ENCODE peak calls at places on chromosomes 11 and 22, in ten cellular contexts. N, V, K, Y, R, W, Q, I, M and U are unnamed samples.

GRCh38 chr22:39417641-39418040 is 18.1 kb downstream of the TAB1 start:
- DNase-seq in N (no peak), V (no peak), K (no peak), Y (no peak), R (no peak), W (no peak), Q (no peak), I (no peak), M (no peak), U (no peak)

GRCh38 chr11:129701706-129702105 is 113.9 kb upstream of the TMEM45B start:
- DNase-seq in N (no peak), V (no peak), K (no peak), Y (no peak), R (no peak), W (no peak), Q (no peak), I (no peak), M (no peak), U (no peak)

GRCh38 chr22:37137903-37138665 is 11.6 kb downstream of the IL2RB start:
- DNase-seq in N (no peak), V (no peak), K (no peak), Y (no peak), R (no peak), W (no peak), Q (no peak), I (no peak), M (no peak), U (no peak)

GRCh38 chr11:114395776-114396175 is 4.5 kb downstream of the C11orf71 start:
- DNase-seq in N (no peak), V (no peak), K (no peak), Y (peak; percentile 5), R (no peak), W (no peak), Q (no peak), I (no peak), M (no peak), U (no peak)

GRCh38 chr22:46686221-46686872 is 51.7 kb downstream of the CERK start:
- DNase-seq in N (peak; percentile 76), V (peak; percentile 46), K (no peak), Y (no peak), R (no peak), W (no peak), Q (peak; percentile 73), I (no peak), M (no peak), U (no peak)

GRCh38 chr11:199782-200181 is 6.9 kb downstream of the SCGB1C1 start:
- DNase-seq in N (peak; percentile 23), V (no peak), K (no peak), Y (no peak), R (peak; percentile 7), W (no peak), Q (no peak), I (peak; percentile 68), M (no peak), U (peak; percentile 64)

GRCh38 chr11:31763296-31763695 is 47.8 kb downstream of the PAX6 start:
- DNase-seq in N (no peak), V (no peak), K (no peak), Y (no peak), R (no peak), W (no peak), Q (no peak), I (no peak), M (no peak), U (no peak)

GRCh38 chr11:128522943-128523518 is 64.3 kb downstream of the ETS1 start:
- DNase-seq in N (no peak), V (no peak), K (no peak), Y (no peak), R (no peak), W (no peak), Q (no peak), I (no peak), M (no peak), U (no peak)

GRCh38 chr11:65131895-65132237 is 2.5 kb downstream of the SYVN1 start:
- DNase-seq in N (no peak), V (no peak), K (no peak), Y (no peak), R (no peak), W (no peak), Q (no peak), I (no peak), M (no peak), U (no peak)

GRCh38 chr11:65133724-65134123 is 595 bp downstream of the SYVN1 start:
- DNase-seq in N (peak; percentile 46), V (peak; percentile 51), K (no peak), Y (no peak), R (no peak), W (no peak), Q (no peak), I (no peak), M (no peak), U (peak; percentile 76)

GRCh38 chr11:65131417-65131776 is 2.9 kb downstream of the SYVN1 start:
- DNase-seq in N (no peak), V (no peak), K (no peak), Y (no peak), R (no peak), W (no peak), Q (no peak), I (no peak), M (no peak), U (no peak)

GRCh38 chr11:65132988-65133700 is 1.2 kb downstream of the SYVN1 start:
- DNase-seq in N (peak; percentile 89), V (peak; percentile 47), K (peak; percentile 42), Y (peak; percentile 47), R (peak; percentile 92), W (no peak), Q (peak; percentile 82), I (no peak), M (no peak), U (peak; percentile 69)

DNA sequence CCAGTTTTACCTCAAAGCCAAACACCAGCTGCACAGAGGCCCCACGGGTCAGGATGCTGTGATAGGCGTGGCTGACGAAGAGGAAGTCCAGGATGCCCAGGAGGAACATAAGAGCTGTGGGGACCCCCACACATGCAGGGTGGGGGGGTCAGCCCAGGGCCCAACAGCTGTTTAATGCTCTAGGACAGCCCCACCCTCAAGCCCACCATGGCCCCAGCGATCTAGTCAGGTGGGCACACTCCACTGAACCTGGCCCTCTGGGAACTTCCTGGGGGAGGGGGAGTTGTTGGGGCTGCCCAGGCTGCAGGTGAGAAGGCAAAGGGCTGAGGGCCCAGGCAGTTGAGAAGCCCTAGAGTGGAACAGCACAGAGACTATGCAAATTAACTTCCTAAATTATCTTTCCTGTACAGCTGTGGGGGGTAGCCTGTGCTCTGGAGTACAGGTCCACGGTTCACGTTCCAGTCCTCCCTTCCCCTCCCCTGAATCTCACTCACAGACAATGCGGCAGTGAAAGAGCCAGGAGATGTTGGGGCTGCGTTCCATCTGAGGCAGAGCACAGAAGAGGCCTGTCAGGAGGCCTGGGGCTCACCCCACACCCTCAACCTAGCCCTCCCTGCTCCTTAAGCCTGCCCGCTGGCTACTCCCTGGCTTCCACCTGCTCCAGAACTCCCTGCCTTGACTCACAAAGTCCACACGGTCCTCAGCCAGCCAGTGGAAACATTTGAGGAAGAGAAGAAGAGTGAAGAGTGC is 1.9 kb downstream of the SYVN1 start:
- DNase-seq in N (no peak), V (no peak), K (no peak), Y (no peak), R (no peak), W (no peak), Q (no peak), I (peak; percentile 65), M (no peak), U (peak; percentile 61)
- TF ChIP-seq POLR2A in N (no peak), V (no peak), K (no peak), Y (no peak), R (no peak), W (no peak), Q (no peak), I (no peak), M (no peak), U (no peak)

GRCh38 chr11:44990665-44991064 is 40.0 kb upstream of the TP53I11 start:
- DNase-seq in N (no peak), V (no peak), K (no peak), Y (no peak), R (no peak), W (no peak), Q (no peak), I (no peak), M (no peak), U (peak; percentile 40)

GRCh38 chr11:44988981-44989635 is 38.4 kb upstream of the TP53I11 start:
- DNase-seq in N (peak; percentile 14), V (no peak), K (no peak), Y (no peak), R (no peak), W (no peak), Q (no peak), I (no peak), M (no peak), U (no peak)

GRCh38 chr11:44988111-44988510 is 37.4 kb upstream of the TP53I11 start:
- DNase-seq in N (peak; percentile 18), V (no peak), K (no peak), Y (no peak), R (no peak), W (no peak), Q (no peak), I (no peak), M (no peak), U (peak; percentile 32)

GRCh38 chr11:44992181-44992582 is 41.5 kb upstream of the TP53I11 start:
- DNase-seq in N (peak; percentile 44), V (no peak), K (no peak), Y (no peak), R (no peak), W (no peak), Q (no peak), I (no peak), M (no peak), U (peak; percentile 54)

DNA sequence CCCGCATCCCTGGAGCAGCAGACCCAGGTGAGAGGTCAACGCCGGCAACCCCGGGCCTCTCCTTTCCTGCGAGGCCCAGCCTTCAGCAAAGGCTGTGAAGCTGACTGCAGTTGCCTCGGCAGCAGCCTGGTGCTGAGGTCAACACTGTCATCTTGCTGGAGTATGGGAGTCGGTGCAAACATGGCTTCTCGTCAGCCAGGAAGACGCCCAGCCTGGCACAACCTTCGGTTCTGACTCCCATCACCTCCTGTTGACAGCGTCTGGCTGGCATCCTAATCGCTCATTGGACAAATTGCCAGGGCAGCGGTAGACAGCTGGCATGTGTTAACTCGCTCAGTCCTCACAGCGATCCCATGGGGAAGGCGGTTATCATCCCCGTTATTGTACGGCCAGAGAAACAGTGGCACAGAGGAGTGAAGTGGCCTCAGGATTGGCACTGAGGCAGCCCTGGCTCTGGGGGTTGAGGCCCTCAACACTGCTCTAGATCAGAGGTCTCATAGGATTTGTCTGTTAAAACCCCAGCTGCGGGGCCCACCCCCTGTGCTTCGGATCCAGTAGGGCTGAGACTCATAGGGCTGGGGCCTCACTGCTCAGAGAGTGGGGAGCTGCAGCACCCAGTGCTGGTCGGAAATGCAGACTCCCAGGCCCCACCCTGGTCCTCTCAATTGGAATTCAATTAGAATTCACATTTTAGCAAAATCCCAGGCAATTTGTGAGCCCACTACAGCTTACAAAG is 39.3 kb upstream of the TP53I11 start:
- DNase-seq in N (peak; percentile 20), V (no peak), K (no peak), Y (no peak), R (no peak), W (no peak), Q (no peak), I (no peak), M (no peak), U (peak; percentile 86)
- TF ChIP-seq EP300 in N (no peak), V (no peak), K (no peak), Y (no peak), R (no peak), W (no peak), Q (no peak), I (no peak), M (no peak), U (peak; percentile 18)

GRCh38 chr11:45921561-45922424 is 663 bp upstream of the LARGE2 start:
- DNase-seq in N (peak; percentile 89), V (no peak), K (no peak), Y (peak; percentile 61), R (peak; percentile 53), W (peak; percentile 84), Q (peak; percentile 91), I (no peak), M (no peak), U (peak; percentile 63)
- TF ChIP-seq POLR2A in N (peak; percentile 17), V (no peak), K (no peak), Y (no peak), R (no peak), W (peak; percentile 88), Q (peak; percentile 53), I (no peak), M (no peak), U (no peak)

GRCh38 chr11:120577624-120578363 is 66.2 kb downstream of the GRIK4 start:
- DNase-seq in N (no peak), V (no peak), K (no peak), Y (no peak), R (no peak), W (no peak), Q (no peak), I (no peak), M (no peak), U (no peak)

GRCh38 chr11:120577041-120577440 is 65.5 kb downstream of the GRIK4 start:
- DNase-seq in N (no peak), V (no peak), K (no peak), Y (no peak), R (no peak), W (no peak), Q (no peak), I (no peak), M (no peak), U (no peak)

GRCh38 chr11:120578591-120579154 is 67.1 kb downstream of the GRIK4 start:
- DNase-seq in N (no peak), V (no peak), K (no peak), Y (no peak), R (no peak), W (no peak), Q (peak; percentile 77), I (no peak), M (no peak), U (no peak)

GRCh38 chr11:120581317-120581716 is 69.8 kb downstream of the GRIK4 start:
- DNase-seq in N (no peak), V (no peak), K (no peak), Y (no peak), R (no peak), W (no peak), Q (no peak), I (no peak), M (no peak), U (no peak)

GRCh38 chr11:120579601-120580000 is 68.1 kb downstream of the GRIK4 start:
- DNase-seq in N (no peak), V (no peak), K (no peak), Y (no peak), R (no peak), W (no peak), Q (no peak), I (no peak), M (no peak), U (peak; percentile 18)
- TF ChIP-seq EP300 in N (no peak), V (no peak), K (no peak), Y (no peak), R (no peak), W (no peak), Q (no peak), I (no peak), M (no peak), U (no peak)